ENCODE peak calls at places on chromosomes 7 and 10, in seven cellular contexts. One of them, this sample, is unnamed.

GRCh38 chr7:102834999-102835398 is 77.8 kb upstream of the LRRC17 start:
- DNase-seq in BJ: peak; percentile 23
- DNase-seq in adrenal gland: no peak
- DNase-seq in AG10803: peak; percentile 72
- DNase-seq in spleen: no peak
- DNase-seq in mammary epithelial cell: peak; percentile 85
- DNase-seq in suprapubic skin: no peak
- DNase-seq in this sample: no peak

GRCh38 chr10:22823109-22823508 is 104.7 kb upstream of the ARMC3 start:
- DNase-seq in BJ: peak; percentile 87
- DNase-seq in adrenal gland: no peak
- DNase-seq in AG10803: peak; percentile 77
- DNase-seq in spleen: no peak
- DNase-seq in mammary epithelial cell: peak; percentile 91
- DNase-seq in suprapubic skin: no peak
- DNase-seq in this sample: no peak

GRCh38 chr7:7524121-7524520 is 11.6 kb downstream of the COL28A1 start:
- DNase-seq in BJ: no peak
- DNase-seq in adrenal gland: no peak
- DNase-seq in AG10803: no peak
- DNase-seq in spleen: no peak
- DNase-seq in mammary epithelial cell: no peak
- DNase-seq in suprapubic skin: no peak
- DNase-seq in this sample: no peak

GRCh38 chr7:70678621-70679251 is 453.2 kb upstream of the GALNT17 start:
- DNase-seq in BJ: no peak
- DNase-seq in adrenal gland: no peak
- DNase-seq in AG10803: peak; percentile 76
- DNase-seq in spleen: no peak
- DNase-seq in mammary epithelial cell: peak; percentile 20
- DNase-seq in suprapubic skin: no peak
- DNase-seq in this sample: no peak

GRCh38 chr7:3245077-3245476 is 56.0 kb upstream of the SDK1 start:
- DNase-seq in BJ: no peak
- DNase-seq in adrenal gland: no peak
- DNase-seq in AG10803: no peak
- DNase-seq in spleen: no peak
- DNase-seq in mammary epithelial cell: no peak
- DNase-seq in suprapubic skin: no peak
- DNase-seq in this sample: no peak

GRCh38 chr10:94052901-94053638 is 59.3 kb downstream of the PLCE1 start:
- DNase-seq in BJ: peak; percentile 81
- DNase-seq in adrenal gland: no peak
- DNase-seq in AG10803: peak; percentile 77
- DNase-seq in spleen: no peak
- DNase-seq in mammary epithelial cell: no peak
- DNase-seq in suprapubic skin: no peak
- DNase-seq in this sample: no peak

GRCh38 chr10:15262036-15262713 is 93.7 kb upstream of the NMT2 start:
- DNase-seq in BJ: no peak
- DNase-seq in adrenal gland: no peak
- DNase-seq in AG10803: peak; percentile 42
- DNase-seq in spleen: no peak
- DNase-seq in mammary epithelial cell: no peak
- DNase-seq in suprapubic skin: no peak
- DNase-seq in this sample: no peak

GRCh38 chr10:29067161-29067560 is 221.7 kb upstream of the LYZL1 start:
- DNase-seq in BJ: no peak
- DNase-seq in adrenal gland: no peak
- DNase-seq in AG10803: peak; percentile 38
- DNase-seq in spleen: no peak
- DNase-seq in mammary epithelial cell: peak; percentile 49
- DNase-seq in suprapubic skin: no peak
- DNase-seq in this sample: no peak

GRCh38 chr10:63829020-63829419 is 307.8 kb downstream of the REEP3 start:
- DNase-seq in BJ: no peak
- DNase-seq in adrenal gland: no peak
- DNase-seq in AG10803: no peak
- DNase-seq in spleen: no peak
- DNase-seq in mammary epithelial cell: peak; percentile 39
- DNase-seq in suprapubic skin: no peak
- DNase-seq in this sample: no peak

GRCh38 chr10:121137533-121137932 is 286.4 kb downstream of the WDR11 start:
- DNase-seq in BJ: no peak
- DNase-seq in adrenal gland: no peak
- DNase-seq in AG10803: no peak
- DNase-seq in spleen: no peak
- DNase-seq in mammary epithelial cell: no peak
- DNase-seq in suprapubic skin: no peak
- DNase-seq in this sample: no peak

GRCh38 chr10:123031124-123031523 is 22.3 kb downstream of the ACADSB start:
- DNase-seq in BJ: no peak
- DNase-seq in adrenal gland: no peak
- DNase-seq in AG10803: no peak
- DNase-seq in spleen: no peak
- DNase-seq in mammary epithelial cell: no peak
- DNase-seq in suprapubic skin: no peak
- DNase-seq in this sample: no peak

GRCh38 chr7:44064791-44065430 is 456 bp downstream of the PGAM2 start:
- DNase-seq in BJ: no peak
- DNase-seq in adrenal gland: peak; percentile 51
- DNase-seq in AG10803: no peak
- DNase-seq in spleen: peak; percentile 83
- DNase-seq in mammary epithelial cell: no peak
- DNase-seq in suprapubic skin: peak; percentile 77
- DNase-seq in this sample: no peak
- H3K4me3 ChIP-seq in BJ: no peak overlapping the region
- H3K4me3 ChIP-seq in adrenal gland: peak overlapping the region; percentile 2
- H3K4me3 ChIP-seq in AG10803: no peak overlapping the region
- H3K4me3 ChIP-seq in spleen: no peak overlapping the region
- H3K4me3 ChIP-seq in mammary epithelial cell: no peak overlapping the region
- H3K4me3 ChIP-seq in suprapubic skin: no peak overlapping the region
- H3K4me3 ChIP-seq in this sample: no peak overlapping the region

DNA sequence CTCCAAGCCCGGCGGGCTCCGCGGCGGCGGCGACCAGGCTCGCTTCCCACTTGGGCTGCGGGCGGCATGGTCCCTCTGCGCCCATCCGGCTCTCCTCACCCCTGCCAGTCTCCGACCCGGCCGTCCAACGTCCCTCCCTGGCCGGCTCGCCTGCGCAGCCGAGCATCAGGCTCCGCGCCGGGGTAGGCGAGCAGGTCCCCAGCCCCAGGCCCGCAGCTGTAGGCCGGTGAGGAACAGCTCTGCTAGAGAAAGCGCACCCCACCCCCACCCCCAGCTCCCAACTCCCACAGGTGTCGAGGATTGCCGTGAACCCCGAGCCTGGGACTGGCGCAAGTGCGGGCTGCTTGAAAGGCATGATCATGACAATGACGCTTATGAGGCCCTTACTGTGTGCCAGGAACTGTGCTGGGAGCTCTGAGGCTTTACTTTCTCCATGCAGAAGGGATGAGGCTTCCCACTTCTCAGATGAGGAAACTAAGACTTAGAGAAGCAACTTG is 20.8 kb upstream of the PAX2 start:
- DNase-seq in BJ: no peak
- DNase-seq in adrenal gland: no peak
- DNase-seq in AG10803: no peak
- DNase-seq in spleen: peak; percentile 58
- DNase-seq in mammary epithelial cell: no peak
- DNase-seq in suprapubic skin: no peak
- DNase-seq in this sample: no peak
- H3K4me3 ChIP-seq in BJ: no peak overlapping the region
- H3K4me3 ChIP-seq in adrenal gland: peak overlapping the region; percentile 32
- H3K4me3 ChIP-seq in AG10803: no peak overlapping the region
- H3K4me3 ChIP-seq in spleen: no peak overlapping the region
- H3K4me3 ChIP-seq in mammary epithelial cell: no peak overlapping the region
- H3K4me3 ChIP-seq in suprapubic skin: no peak overlapping the region
- H3K4me3 ChIP-seq in this sample: no peak overlapping the region

DNA sequence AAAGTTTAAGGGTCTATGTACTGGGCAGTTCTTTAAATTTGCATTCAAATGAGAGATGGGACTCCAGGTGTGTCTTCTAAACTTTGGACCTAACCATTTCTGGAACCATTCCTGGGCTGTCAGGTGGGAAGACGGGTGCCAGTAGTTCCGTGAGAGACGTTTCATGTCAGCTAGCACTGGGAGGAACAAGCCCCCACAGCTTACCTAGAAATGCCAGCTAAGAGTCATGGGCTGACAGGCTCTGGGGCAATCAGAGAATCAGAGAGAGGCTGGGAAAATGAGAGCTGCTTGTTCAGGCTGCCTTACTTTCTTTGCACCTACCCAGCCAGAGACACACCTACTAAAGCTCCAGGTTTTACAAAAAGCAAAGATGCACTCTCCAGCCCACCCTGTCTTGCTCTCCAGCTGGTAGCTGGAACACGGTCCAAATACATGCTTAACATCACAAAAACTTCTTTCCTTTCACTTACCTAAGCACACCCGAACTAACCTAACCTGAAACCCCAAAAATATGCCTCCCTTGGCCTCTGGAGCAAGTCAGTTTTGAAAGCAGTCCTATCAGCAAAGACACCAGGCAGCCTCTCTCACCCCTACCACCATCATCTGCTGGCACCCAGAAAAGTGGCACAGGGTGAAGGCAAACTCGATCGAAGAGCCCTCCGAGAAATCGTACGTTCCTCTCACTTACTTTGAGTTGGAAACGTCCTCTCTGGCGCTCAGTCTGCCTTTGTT is 616 bp downstream of the PTN start:
- DNase-seq in BJ: no peak
- DNase-seq in adrenal gland: no peak
- DNase-seq in AG10803: no peak
- DNase-seq in spleen: no peak
- DNase-seq in mammary epithelial cell: peak; percentile 31
- DNase-seq in suprapubic skin: no peak
- DNase-seq in this sample: no peak
- H3K4me3 ChIP-seq in BJ: peak overlapping the region; percentile 45
- H3K4me3 ChIP-seq in adrenal gland: peak overlapping the region; percentile 32
- H3K4me3 ChIP-seq in AG10803: peak overlapping the region; percentile 66
- H3K4me3 ChIP-seq in spleen: no peak overlapping the region
- H3K4me3 ChIP-seq in mammary epithelial cell: peak overlapping the region; percentile 50
- H3K4me3 ChIP-seq in suprapubic skin: peak overlapping the region; percentile 35
- H3K4me3 ChIP-seq in this sample: no peak overlapping the region

DNA sequence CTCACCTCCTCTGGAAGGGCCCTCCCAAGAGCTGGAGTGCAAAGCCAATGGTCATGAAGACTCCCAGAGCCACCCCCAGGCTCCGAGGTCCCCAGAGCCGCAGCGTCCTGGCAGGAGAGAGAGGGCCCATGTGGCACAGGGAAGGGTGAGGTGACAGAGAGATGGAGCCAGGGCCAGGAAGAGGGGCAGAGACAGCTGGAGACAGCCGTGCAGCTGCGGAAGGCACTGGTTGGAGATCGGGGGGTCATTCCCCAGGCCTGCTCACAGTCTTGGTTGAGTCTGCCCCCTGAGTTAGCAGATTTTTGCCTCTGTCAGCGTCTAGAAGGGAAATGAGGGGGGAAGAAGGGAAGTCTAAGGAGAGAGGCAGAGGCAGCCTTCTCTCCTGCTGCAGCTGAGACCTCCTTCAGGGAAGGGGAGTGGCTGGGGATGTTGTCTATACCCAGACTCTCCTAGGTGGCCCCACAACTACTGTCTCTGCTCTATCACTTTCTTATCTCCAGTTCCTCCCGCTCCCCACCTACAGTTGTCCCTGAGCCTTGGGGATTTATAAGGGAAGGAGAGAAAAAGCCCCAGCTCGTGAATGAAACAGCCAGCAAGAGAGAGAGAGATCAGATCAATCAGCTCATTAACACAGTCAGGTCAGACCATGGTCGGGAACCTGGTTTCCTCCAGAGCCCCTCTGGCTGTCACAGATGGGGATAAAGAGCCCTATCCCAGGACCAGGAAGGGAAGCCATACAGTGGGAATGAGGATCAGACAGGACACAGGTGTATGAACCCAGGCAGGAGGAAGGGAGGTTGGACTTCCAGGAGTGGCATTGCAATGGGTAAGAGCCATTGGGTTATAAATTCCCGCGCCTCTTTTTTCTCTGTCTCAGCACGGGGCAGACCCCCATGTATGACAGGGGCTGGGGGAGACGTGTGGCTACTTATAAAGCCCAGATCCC is 1.2 kb downstream of the GAL3ST4 start:
- DNase-seq in BJ: no peak
- DNase-seq in adrenal gland: no peak
- DNase-seq in AG10803: no peak
- DNase-seq in spleen: peak; percentile 56
- DNase-seq in mammary epithelial cell: no peak
- DNase-seq in suprapubic skin: no peak
- DNase-seq in this sample: no peak
- H3K4me3 ChIP-seq in BJ: peak overlapping the region; percentile 42
- H3K4me3 ChIP-seq in adrenal gland: peak overlapping the region; percentile 55
- H3K4me3 ChIP-seq in AG10803: peak overlapping the region; percentile 59
- H3K4me3 ChIP-seq in spleen: no peak overlapping the region
- H3K4me3 ChIP-seq in mammary epithelial cell: no peak overlapping the region
- H3K4me3 ChIP-seq in suprapubic skin: peak overlapping the region; percentile 57
- H3K4me3 ChIP-seq in this sample: no peak overlapping the region